ENCODE peak calls at places on chromosomes 2 and 18, in ten cellular contexts. U is PC-9, V is endodermal cell, Z is A549, Q is stomach, F is IMR-90, B is body of pancreas, X is SK-N-SH, I is lung, E is psoas muscle. S is an unnamed sample. For H3K4me1, the result is how much of the 10 kb centered on the place peaks cover.

GRCh38 chr2:225378984-225379383 is 20.5 kb upstream of the NYAP2 start:
- DNase-seq in U (no peak), V (peak), Z (no peak), Q (no peak), F (no peak), B (no peak), X (no peak), I (no peak), E (no peak), S (no peak)

GRCh38 chr2:138752231-138752956 is 27.8 kb downstream of the NXPH2 start:
- DNase-seq in U (no peak), V (no peak), Z (no peak), Q (no peak), F (peak), B (no peak), X (no peak), I (no peak), E (no peak), S (no peak)

GRCh38 chr2:201233192-201234166 is 26.9 kb upstream of the CASP8 start:
- DNase-seq in U (peak), V (peak), Z (peak), Q (peak), F (no peak), B (peak), X (no peak), I (peak), E (no peak), S (peak)

GRCh38 chr2:152638590-152638989 is 78.7 kb downstream of the PRPF40A start:
- DNase-seq in U (no peak), V (no peak), Z (no peak), Q (no peak), F (no peak), B (no peak), X (no peak), I (no peak), E (no peak), S (no peak)

GRCh38 chr2:41879367-41879871 is 168.4 kb upstream of the PKDCC start:
- DNase-seq in U (no peak), V (no peak), Z (no peak), Q (no peak), F (no peak), B (no peak), X (peak), I (no peak), E (no peak), S (no peak)

GRCh38 chr2:163658556-163658955 is 77.3 kb downstream of the FIGN start:
- DNase-seq in U (no peak), V (peak), Z (no peak), Q (no peak), F (no peak), B (no peak), X (no peak), I (no peak), E (no peak), S (no peak)

GRCh38 chr18:58045265-58046086 is 1.4 kb downstream of the NEDD4L start:
- DNase-seq in U (peak), V (peak), Z (no peak), Q (peak), F (peak), B (peak), X (peak), I (peak), E (no peak), S (no peak)

GRCh38 chr2:122805346-122805745 is 1049.9 kb downstream of the TSN start:
- DNase-seq in U (no peak), V (no peak), Z (no peak), Q (no peak), F (no peak), B (no peak), X (no peak), I (no peak), E (no peak), S (no peak)

GRCh38 chr18:64115906-64116305 is 33.0 kb downstream of the LINC00305 start:
- DNase-seq in U (no peak), V (no peak), Z (no peak), Q (no peak), F (no peak), B (no peak), X (no peak), I (no peak), E (no peak), S (no peak)

GRCh38 chr2:109217362-109218086 is 88.5 kb downstream of the SH3RF3 start:
- DNase-seq in U (no peak), V (peak), Z (no peak), Q (no peak), F (peak), B (no peak), X (no peak), I (no peak), E (no peak), S (no peak)

GRCh38 chr2:241070361-241070760 is 31.7 kb downstream of the MTERF4 start:
- DNase-seq in U (no peak), V (no peak), Z (no peak), Q (no peak), F (no peak), B (no peak), X (no peak), I (peak), E (no peak), S (no peak)

GRCh38 chr18:67232406-67232805 is 284.1 kb downstream of the DSEL start:
- DNase-seq in U (no peak), V (no peak), Z (no peak), Q (no peak), F (peak), B (no peak), X (no peak), I (no peak), E (no peak), S (no peak)

GRCh38 chr2:26649992-26650712 is 9.0 kb upstream of the CIB4 start:
- DNase-seq in U (no peak), V (peak), Z (no peak), Q (peak), F (no peak), B (no peak), X (no peak), I (no peak), E (no peak), S (no peak)

GRCh38 chr18:58268849-58269248 is 224.8 kb downstream of the NEDD4L start:
- DNase-seq in U (peak), V (peak), Z (peak), Q (no peak), F (peak), B (no peak), X (no peak), I (no peak), E (no peak), S (no peak)

GRCh38 chr2:167856190-167856589 is 391.2 kb downstream of the STK39 start:
- DNase-seq in U (no peak), V (no peak), Z (no peak), Q (no peak), F (no peak), B (no peak), X (no peak), I (no peak), E (no peak), S (no peak)

DNA sequence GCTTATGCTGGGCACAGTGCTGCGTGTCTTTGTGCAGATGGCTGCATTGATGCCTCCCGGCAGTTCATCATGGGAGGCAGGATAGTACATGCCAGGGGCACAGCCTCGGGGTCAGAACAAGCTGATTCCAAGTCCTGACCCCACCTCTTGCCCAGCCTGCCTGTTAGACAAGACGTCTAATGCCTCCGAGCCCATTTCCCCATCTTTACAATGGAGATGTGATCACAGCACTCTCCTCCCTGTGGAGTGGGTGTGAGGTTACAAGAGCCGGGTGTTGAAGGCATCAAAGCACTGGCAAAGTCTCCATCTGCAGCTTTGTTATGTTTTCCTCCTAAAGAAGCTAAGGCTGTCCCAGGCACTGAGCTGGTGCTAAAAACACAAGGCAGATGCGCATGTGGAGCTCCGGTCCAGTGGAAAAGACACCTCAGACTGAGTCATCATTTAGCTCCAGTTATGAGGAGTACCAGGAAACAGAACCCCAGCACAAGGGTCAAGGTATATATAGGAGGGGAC is 125.7 kb upstream of the EPAS1 start:
- DNase-seq in U (peak), V (peak), Z (no peak), Q (no peak), F (peak), B (no peak), X (no peak), I (no peak), E (no peak), S (no peak)
- TF ChIP-seq CTCF in U (no peak), V (no peak), Z (no peak), Q (no peak), F (no peak), B (no peak), X (no peak), I (no peak), E (no peak), S (no peak)

DNA sequence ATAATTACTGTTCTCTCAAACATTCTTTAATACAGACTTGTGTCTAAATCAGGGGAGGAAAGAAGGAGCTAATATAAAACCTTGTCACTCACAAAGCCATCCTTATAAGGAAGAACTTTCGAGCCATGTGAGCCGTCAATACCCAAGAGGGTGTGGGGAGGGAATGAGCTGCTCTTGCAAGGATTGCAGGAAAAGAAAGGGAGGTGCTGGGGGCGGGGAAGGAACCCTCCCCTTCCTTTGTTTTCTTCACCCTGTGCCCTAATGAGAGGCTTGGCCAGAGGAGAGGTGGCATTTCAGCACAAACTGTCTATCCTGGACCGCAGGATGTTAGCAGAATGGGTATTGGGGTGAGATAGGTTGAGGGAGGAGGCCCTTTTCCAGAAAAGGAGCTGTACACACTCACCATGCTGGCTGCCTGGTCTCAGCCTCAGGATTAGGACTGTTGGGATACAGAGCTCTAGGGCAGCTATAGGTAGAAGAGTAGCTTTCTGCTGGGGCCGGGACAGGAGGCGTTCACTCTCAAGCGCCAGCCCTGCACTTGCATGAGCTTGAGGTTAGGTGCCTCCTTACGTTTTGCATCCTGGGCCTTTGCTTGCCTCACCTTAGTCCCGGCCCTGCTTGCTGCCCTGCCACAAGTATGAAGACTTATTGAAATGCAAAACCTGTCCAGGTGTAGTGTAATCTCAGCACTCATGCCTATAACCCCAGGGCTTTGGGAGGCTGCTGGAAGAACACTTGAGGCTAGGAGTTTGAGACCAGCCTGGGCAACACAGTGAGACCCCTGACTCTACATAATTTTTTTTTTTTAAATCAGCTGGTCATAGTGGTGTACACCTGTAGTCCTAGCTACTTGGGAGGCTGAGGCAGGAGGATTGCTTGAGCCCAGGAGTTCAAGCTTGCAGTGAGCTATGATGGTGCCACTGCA is 190.5 kb downstream of the LOXHD1 start:
- DNase-seq in U (no peak), V (peak), Z (no peak), Q (no peak), F (no peak), B (no peak), X (no peak), I (no peak), E (no peak), S (no peak)
- H3K4me1 ChIP-seq in U (under half), V (under half), Z (under half), Q (under half), F (under half), B (under half), X (under half), I (under half), E (under half), S (under half)

DNA sequence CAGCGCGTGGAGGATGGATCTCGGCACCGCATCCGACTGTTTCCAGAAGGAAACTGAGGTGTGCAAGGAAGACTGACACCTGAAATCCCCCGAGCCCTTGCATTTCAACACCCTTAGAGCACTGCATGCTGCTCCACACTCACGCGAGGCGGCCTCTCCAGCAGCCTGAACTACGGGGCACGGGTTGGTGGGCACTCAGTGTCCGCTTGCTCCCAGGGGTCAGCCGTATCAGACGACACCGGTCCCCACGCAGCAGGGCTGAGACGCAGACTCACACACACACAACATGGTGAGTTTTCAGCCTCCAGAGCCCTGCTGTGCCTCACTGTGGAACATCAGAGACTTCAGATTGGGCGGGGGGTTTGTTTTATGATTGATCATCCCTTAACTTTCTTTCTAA is 269.9 kb downstream of the TWIST2 start:
- DNase-seq in U (no peak), V (no peak), Z (no peak), Q (no peak), F (no peak), B (no peak), X (no peak), I (no peak), E (no peak), S (no peak)
- H3K4me3 ChIP-seq in U (no peak), V (no peak), Z (no peak), Q (no peak), F (no peak), B (no peak), X (no peak), I (no peak), E (no peak), S (no peak)

DNA sequence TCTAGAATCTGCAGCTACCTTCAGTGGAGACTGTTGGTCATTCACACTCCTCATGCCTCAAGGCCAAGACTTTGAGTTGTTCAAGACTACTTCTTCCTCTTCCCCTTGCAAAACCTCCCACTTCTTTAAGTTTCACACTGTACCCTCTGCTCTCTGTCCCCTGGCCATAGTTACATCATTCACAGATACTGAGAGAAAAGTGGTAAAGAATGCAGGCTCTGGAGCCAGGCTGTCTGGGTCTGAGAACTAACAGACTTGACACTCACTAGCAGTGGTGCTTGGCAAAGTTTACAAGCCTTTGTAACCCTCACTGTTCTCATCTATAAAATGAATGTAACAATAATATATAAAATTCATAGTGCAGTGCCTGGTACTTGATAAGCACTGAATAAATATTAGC is 61.8 kb downstream of the CDH20 start:
- DNase-seq in U (no peak), V (no peak), Z (no peak), Q (no peak), F (no peak), B (no peak), X (no peak), I (no peak), E (no peak), S (no peak)
- TF ChIP-seq CTCF in U (no peak), V (no peak), Z (no peak), Q (no peak), F (no peak), B (no peak), X (no peak), I (no peak), E (no peak), S (no peak)

GRCh38 chr2:37585295-37585908 is 86.0 kb downstream of the CDC42EP3 start:
- DNase-seq in U (peak), V (no peak), Z (no peak), Q (peak), F (peak), B (peak), X (no peak), I (no peak), E (no peak), S (no peak)
- H3K4me1 ChIP-seq in U (half or more), V (under half), Z (half or more), Q (half or more), F (under half), B (half or more), X (half or more), I (under half), E (under half), S (half or more)

DNA sequence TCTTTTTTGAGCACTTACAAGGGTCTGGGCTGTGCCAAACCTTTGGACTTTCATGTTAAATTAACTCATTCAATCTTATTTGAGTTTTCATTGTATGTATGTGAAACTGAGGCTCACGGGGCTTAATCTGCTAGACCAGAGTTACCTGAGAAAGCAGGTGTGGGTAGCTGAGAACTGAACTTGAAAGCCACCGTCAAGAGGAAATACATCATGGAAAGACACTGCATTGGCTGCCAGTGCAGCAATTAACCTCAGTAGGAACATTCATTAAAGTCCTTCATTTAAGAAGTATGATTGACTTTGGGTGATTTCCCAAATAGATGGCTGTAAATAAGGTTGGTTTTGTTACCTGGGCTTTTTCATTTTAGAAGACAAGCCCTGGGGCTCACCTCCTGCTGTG is 36.6 kb upstream of the MGAT5 start:
- DNase-seq in U (no peak), V (no peak), Z (no peak), Q (peak), F (no peak), B (no peak), X (no peak), I (no peak), E (no peak), S (no peak)
- H3K4me3 ChIP-seq in U (no peak), V (no peak), Z (no peak), Q (no peak), F (no peak), B (no peak), X (no peak), I (no peak), E (no peak), S (no peak)

DNA sequence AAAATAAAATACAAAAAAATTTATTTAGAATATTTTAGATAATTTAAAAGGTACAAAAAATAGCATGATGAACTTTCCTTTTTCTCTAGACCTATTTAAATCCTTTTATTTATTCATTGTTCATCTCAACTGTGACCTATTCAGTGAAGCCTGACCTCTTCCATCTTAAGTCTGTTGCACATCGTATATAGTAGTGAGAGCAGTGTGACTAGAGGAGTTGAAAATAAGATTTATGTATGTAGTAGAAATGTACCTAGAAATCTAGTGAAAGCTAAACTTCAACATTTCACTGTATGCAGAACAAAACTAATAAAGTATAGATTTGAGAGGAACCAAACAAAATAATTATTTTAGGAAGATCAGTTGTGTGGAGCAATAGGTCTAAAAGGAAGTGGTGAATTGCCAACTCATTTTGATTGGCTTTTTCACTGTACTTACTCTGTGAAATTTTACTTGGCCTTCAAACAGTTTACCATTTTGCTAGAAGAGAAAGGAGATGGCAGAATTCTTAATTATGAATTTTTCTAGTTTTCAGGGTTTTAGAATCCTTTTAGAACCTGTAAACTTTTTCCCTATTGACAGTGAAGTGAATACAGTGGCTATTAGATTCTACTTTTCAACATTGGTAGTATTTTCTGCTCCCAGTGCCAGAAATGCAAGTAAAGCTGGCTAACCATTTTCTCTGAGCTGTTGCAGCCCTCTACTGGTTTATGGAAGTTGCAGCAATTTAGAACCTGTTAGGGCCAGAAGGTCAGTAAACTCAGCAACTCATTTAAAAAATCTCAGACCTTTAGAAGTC is 11.1 kb downstream of the ANKRD12 start:
- DNase-seq in U (peak), V (peak), Z (peak), Q (no peak), F (peak), B (peak), X (peak), I (no peak), E (no peak), S (no peak)
- TF ChIP-seq CTCF in U (peak), V (peak), Z (peak), Q (no peak), F (peak), B (peak), X (peak), I (peak), E (peak), S (peak)

S was measured in left ventricle myocardium inferior.